ENCODE peak calls at places on chromosomes 6 and 20, in eight cellular contexts. V is heart left ventricle, D is OCI-LY7, P is NB4, O is lower leg skin, B is endothelial cell of umbilical vein, M is stomach, K is foreskin fibroblast. E is an unnamed sample.

GRCh38 chr6:3237761-3238662 is 10.6 kb upstream of the TUBB2B start:
- DNase-seq in D (peak), P (no peak), B (no peak), O (no peak), K (no peak), V (no peak), M (no peak), E (no peak)

GRCh38 chr6:134020543-134020942 is 31.9 kb downstream of the SLC2A12 start:
- DNase-seq in B (no peak), D (no peak), O (no peak), V (no peak), M (no peak), P (no peak), K (no peak), E (peak)

GRCh38 chr6:170111816-170112582 is 178.9 kb downstream of the DLL1 start:
- DNase-seq in K (no peak), M (peak), D (no peak), V (no peak), B (no peak), O (no peak), P (no peak), E (no peak)

GRCh38 chr6:5438882-5439584 is 177.7 kb downstream of the FARS2 start:
- DNase-seq in D (no peak), O (no peak), P (no peak), M (no peak), V (no peak), K (no peak), B (peak), E (no peak)

GRCh38 chr6:108078191-108078590 is 3.6 kb upstream of the OSTM1 start:
- DNase-seq in O (no peak), B (no peak), V (no peak), K (no peak), M (no peak), P (no peak), D (no peak), E (no peak)

GRCh38 chr20:51528263-51529026 is 14.1 kb downstream of the NFATC2 start:
- DNase-seq in B (peak), M (no peak), V (no peak), P (no peak), D (no peak), K (no peak), O (no peak), E (no peak)

GRCh38 chr20:62448038-62448437 is 20.7 kb upstream of the RBBP8NL start:
- DNase-seq in D (no peak), V (no peak), M (no peak), K (no peak), O (no peak), B (no peak), P (peak), E (no peak)

GRCh38 chr6:42104807-42105713 is 37.4 kb downstream of the C6orf132 start:
- DNase-seq in K (no peak), V (no peak), P (peak), D (no peak), B (no peak), M (no peak), O (no peak), E (no peak)

GRCh38 chr20:53993310-53993709 is 77.1 kb downstream of the BCAS1 start:
- DNase-seq in V (no peak), B (no peak), D (no peak), O (no peak), M (no peak), P (no peak), K (no peak), E (no peak)

GRCh38 chr20:15317546-15318242 is 980.3 kb upstream of the FLRT3 start:
- DNase-seq in M (no peak), V (no peak), P (no peak), B (no peak), D (no peak), K (no peak), O (no peak), E (no peak)

GRCh38 chr6:143160439-143161220 is 99.9 kb downstream of the AIG1 start:
- DNase-seq in B (no peak), K (no peak), O (no peak), M (no peak), P (no peak), V (no peak), D (no peak), E (no peak)

GRCh38 chr6:2999005-2999620 is 581 bp upstream of the NQO2 start:
- DNase-seq in O (no peak), P (peak), B (no peak), M (peak), K (peak), D (peak), V (no peak), E (no peak)

GRCh38 chr6:110486756-110487155 is 10.3 kb upstream of the SLC22A16 start:
- DNase-seq in D (no peak), M (no peak), B (no peak), V (no peak), P (no peak), K (no peak), O (no peak), E (no peak)

GRCh38 chr6:30769088-30769852 is 24.9 kb upstream of the IER3 start:
- DNase-seq in M (peak), B (peak), O (no peak), V (peak), P (peak), K (peak), D (no peak), E (no peak)

GRCh38 chr6:111707773-111708172 is 102.1 kb upstream of the TRAF3IP2 start:
- DNase-seq in M (no peak), D (no peak), B (no peak), K (no peak), P (no peak), V (no peak), O (no peak), E (peak)

GRCh38 chr6:168937061-168937460 is 316.6 kb downstream of the THBS2 start:
- DNase-seq in V (no peak), O (no peak), D (no peak), K (peak), M (no peak), B (no peak), P (no peak), E (no peak)

GRCh38 chr6:34714663-34715062 is 18.1 kb upstream of the ILRUN start:
- DNase-seq in P (no peak), O (no peak), V (no peak), M (no peak), K (no peak), D (no peak), B (no peak), E (no peak)

GRCh38 chr20:15708984-15709598 is 864.2 kb downstream of the KIF16B start:
- DNase-seq in O (no peak), D (peak), K (no peak), M (peak), B (no peak), V (peak), P (peak), E (peak)

GRCh38 chr6:19268117-19268516 is 569.1 kb upstream of the ID4 start:
- DNase-seq in K (no peak), P (no peak), V (no peak), O (no peak), D (no peak), B (no peak), M (no peak), E (peak)

GRCh38 chr6:56311086-56311485 is 63.7 kb upstream of the COL21A1 start:
- DNase-seq in M (no peak), P (no peak), B (peak), V (no peak), D (no peak), O (peak), K (no peak), E (no peak)

GRCh38 chr6:149918151-149918905 is 4.6 kb downstream of the RAET1G start:
- DNase-seq in D (no peak), K (no peak), O (no peak), V (no peak), M (no peak), B (no peak), P (no peak), E (no peak)

GRCh38 chr6:99739526-99739925 is 132.9 kb downstream of the PRDM13 start:
- DNase-seq in P (no peak), B (no peak), K (no peak), D (no peak), M (peak), V (peak), O (no peak), E (no peak)

GRCh38 chr6:160121981-160122380 is 366 bp downstream of the SLC22A1 start:
- DNase-seq in B (no peak), V (no peak), O (no peak), M (no peak), P (no peak), K (no peak), D (no peak), E (no peak)

GRCh38 chr20:37223053-37223452 is 38.6 kb downstream of the GHRH start:
- DNase-seq in M (no peak), O (no peak), D (peak), V (no peak), P (peak), K (peak), B (no peak), E (no peak)

GRCh38 chr6:137823826-137824501 is 43.1 kb upstream of the TNFAIP3 start:
- DNase-seq in O (peak), B (no peak), K (peak), V (peak), D (no peak), M (peak), P (peak), E (no peak)

GRCh38 chr6:165231581-165232276 is 77.7 kb downstream of the C6orf118 start:
- DNase-seq in D (peak), V (no peak), B (no peak), O (no peak), P (peak), M (no peak), K (peak), E (peak)

GRCh38 chr6:116034327-116034726 is 26.4 kb downstream of the FRK start:
- DNase-seq in D (no peak), O (no peak), V (no peak), P (no peak), B (peak), M (no peak), K (no peak), E (no peak)

GRCh38 chr6:149990672-149991402 is 27.1 kb downstream of the ULBP1 start:
- DNase-seq in K (no peak), D (peak), P (peak), O (no peak), V (no peak), B (no peak), M (no peak), E (no peak)

GRCh38 chr20:48360338-48360698 is 467.5 kb downstream of the PREX1 start:
- DNase-seq in O (no peak), B (no peak), P (no peak), M (no peak), D (peak), V (no peak), K (no peak), E (no peak)

GRCh38 chr20:49275634-49276033 is 2.2 kb downstream of the ZNFX1 start:
- DNase-seq in O (no peak), D (no peak), M (no peak), P (no peak), B (no peak), K (no peak), V (no peak), E (no peak)

GRCh38 chr6:127247114-127248096 is 19.3 kb upstream of the RNF146 start:
- DNase-seq in P (no peak), B (no peak), V (no peak), M (no peak), K (no peak), O (no peak), D (no peak), E (no peak)

DNA sequence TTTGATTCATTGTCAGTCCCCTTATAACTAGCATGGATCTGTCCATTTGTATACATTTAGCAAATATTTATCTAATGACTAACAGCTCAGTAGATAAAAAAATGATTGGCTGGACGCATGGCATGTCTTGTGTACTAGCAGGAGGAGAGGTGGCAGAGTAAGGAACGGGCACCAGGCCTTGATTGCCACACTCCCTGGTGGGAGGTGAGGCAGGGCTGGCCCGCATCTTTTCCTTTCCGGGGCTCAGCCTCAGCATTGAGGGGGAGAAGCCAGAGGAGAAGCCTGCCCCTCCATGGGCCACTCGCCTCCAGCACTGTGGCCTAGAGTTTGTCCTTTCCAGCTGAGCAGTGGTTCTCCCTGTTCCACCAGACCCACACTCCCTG is 84.9 kb upstream of the TMEM181 start:
- DNase-seq in V (no peak), P (no peak), M (peak), D (no peak), B (peak), K (peak), O (no peak), E (peak)
- H3K4me3 ChIP-seq in V (no peak), P (no peak), M (no peak), D (no peak), B (no peak), K (no peak), O (no peak), E (no peak)

DNA sequence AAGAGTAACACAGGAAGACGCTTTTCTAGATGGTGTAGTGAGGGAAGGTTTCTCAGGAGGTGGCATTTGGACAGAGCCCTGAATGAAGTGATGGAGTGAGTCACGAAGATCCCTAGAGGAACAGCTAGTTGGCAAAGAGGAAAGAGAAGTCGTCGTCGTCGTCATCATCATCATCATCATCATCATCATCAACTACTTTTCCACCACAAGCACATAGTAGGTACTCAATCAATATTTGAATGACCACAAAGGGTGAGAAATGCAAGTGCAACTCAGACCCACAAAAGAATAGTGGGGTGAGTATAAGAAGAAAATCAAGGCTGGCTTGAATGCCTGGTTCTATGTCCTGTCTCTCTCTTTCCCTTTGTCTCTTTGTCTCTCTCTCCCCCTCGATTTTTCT is 28.3 kb upstream of the OCSTAMP start:
- DNase-seq in B (no peak), D (no peak), M (no peak), V (no peak), K (no peak), P (no peak), O (no peak), E (no peak)
- TF ChIP-seq CTCF in B (no peak), D (no peak), M (no peak), V (no peak), K (no peak), P (no peak), O (no peak), E (no peak)

DNA sequence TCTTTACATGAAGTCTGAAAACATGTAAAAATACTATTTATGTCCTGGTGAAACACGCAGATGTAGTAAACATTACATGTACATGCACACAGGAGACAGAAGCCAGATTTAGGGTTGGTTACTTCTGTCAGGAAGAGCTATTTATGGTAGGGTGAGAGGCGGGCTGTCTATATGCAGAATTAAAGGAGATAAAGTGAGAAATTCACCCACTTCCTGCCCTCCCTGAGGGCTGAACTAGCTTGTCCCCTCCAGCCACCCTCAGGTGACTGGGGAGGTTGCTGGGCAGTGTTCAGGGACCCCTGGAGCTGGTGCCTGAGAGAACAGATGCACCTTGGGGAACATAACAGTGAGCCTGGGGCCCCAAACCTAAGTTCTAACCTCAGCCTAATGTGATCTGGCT is 1.1 kb downstream of the PI16 start:
- DNase-seq in M (no peak), B (no peak), P (no peak), V (no peak), K (no peak), D (peak), O (no peak), E (no peak)
- H3K4me3 ChIP-seq in M (no peak), B (no peak), P (no peak), V (peak), K (no peak), D (no peak), O (no peak), E (no peak)

DNA sequence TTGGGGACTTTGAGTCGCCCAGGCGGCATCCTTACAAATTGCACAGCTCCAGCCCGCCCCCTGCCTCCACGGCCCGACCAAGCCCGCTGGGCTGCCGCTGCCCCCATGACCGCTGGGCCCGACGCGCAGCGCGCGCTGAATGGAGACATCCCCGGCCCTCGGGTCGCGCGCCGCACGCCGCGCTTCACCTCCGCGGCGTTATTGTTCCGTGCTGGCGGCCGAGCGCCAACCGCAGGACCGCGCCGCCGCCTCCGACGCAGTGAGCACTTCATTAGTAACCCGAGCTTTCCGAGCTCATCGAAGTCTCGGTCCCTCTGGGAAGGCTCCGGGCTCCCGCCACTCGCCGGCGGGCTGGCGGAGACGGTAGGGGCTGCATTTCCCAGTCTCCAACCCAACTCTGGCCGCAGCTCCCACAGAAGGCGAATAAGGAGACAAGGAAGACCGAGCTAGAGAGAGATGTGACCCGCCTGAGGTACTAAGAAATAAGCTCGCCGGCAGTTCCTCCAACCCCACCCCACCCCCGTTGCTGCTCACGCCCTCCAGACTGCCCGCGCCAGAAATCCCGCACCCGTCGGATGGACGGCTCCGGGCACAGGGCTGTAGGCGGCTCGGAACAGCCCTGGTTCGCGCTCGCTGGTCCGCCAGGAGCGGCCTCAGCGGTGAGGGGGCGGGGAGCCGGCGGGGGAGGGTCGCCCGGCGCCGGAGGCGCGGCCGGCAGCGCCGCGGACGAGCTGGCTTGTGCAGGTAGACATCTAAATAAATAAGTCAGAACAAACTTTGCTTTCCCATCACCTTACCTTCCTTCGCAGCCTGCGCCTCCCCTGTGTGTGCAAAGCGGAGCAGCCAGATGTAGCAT is 683 bp downstream of the EPHA7 start:
- DNase-seq in M (no peak), K (peak), V (peak), P (no peak), D (no peak), B (peak), O (no peak), E (no peak)
- TF ChIP-seq CTCF in M (no peak), K (no peak), V (peak), P (no peak), D (no peak), B (no peak), O (no peak), E (peak)

DNA sequence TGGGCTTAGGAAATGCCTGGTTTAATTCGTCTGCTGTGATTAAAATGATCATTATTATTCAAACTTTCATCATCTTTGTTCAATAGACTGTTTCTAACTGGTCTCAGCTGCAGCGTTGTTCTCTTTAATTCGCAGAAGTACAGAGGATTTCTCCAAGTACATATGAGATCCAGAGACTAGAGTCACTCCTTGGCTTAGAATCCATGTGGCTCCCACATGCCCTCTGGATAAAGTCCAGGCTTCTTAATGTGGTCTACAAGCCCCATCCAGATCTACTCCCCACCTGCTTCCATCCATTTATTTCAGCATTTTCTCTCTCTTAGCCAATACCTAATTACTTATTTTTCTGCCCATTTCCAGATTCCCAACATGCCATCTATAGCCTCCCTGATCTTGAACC is 1.1 kb upstream of the ZBTB24 start:
- DNase-seq in P (no peak), M (no peak), B (peak), D (no peak), V (no peak), O (no peak), K (no peak), E (no peak)
- H3K4me3 ChIP-seq in P (no peak), M (no peak), B (no peak), D (peak), V (no peak), O (no peak), K (no peak), E (no peak)

GRCh38 chr20:57330998-57331397 is 1.4 kb downstream of the SPO11 start:
- DNase-seq in V (no peak), B (no peak), P (peak), M (no peak), O (peak), D (no peak), K (peak), E (no peak)

GRCh38 chr20:57332105-57333089 is 2.8 kb downstream of the SPO11 start:
- DNase-seq in K (no peak), M (no peak), O (no peak), P (no peak), V (no peak), D (peak), B (no peak), E (peak)

GRCh38 chr20:57329608-57330221 is at the start of gene SPO11:
- DNase-seq in B (no peak), O (no peak), M (no peak), D (peak), V (no peak), K (no peak), P (peak), E (no peak)

GRCh38 chr20:57335392-57335791 is 5.8 kb downstream of the SPO11 start:
- DNase-seq in V (no peak), P (peak), M (no peak), B (no peak), D (peak), O (no peak), K (no peak), E (no peak)
- TF ChIP-seq CTCF in V (no peak), P (no peak), M (no peak), B (no peak), D (peak), O (no peak), K (no peak), E (peak)